ENCODE peak calls at places on chromosome 11, in four cellular contexts. D is GM13976, T is COR-L47, J is EL. G is an unnamed sample.

GRCh38 chr11:38481391-38481790 is 1883.4 kb upstream of the RAG2 start:
- DNase-seq in T (no peak), D (no peak), J (no peak), G (no peak)

GRCh38 chr11:104665631-104666030 is 232.6 kb downstream of the CASP12 start:
- DNase-seq in T (no peak), J (no peak), D (no peak), G (no peak)

GRCh38 chr11:2102883-2103213 is 36.3 kb downstream of the IGF2 start:
- DNase-seq in D (no peak), J (no peak), T (no peak), G (no peak)

GRCh38 chr11:36086366-36086765 is 142.5 kb downstream of the LDLRAD3 start:
- DNase-seq in D (no peak), J (no peak), T (no peak), G (no peak)

GRCh38 chr11:4495487-4495886 is 13.0 kb downstream of the OR52K1 start:
- DNase-seq in J (no peak), D (no peak), T (no peak), G (no peak)

GRCh38 chr11:79431535-79431934 is 9.3 kb downstream of the TENM4 start:
- DNase-seq in D (no peak), T (no peak), J (no peak), G (no peak)

GRCh38 chr11:66937334-66937733 is 20.8 kb downstream of the PC start:
- DNase-seq in J (no peak), D (no peak), T (no peak), G (no peak)

GRCh38 chr11:26483101-26483500 is 89.0 kb downstream of the MUC15 start:
- DNase-seq in J (no peak), T (no peak), D (no peak), G (no peak)

GRCh38 chr11:126006068-126006467 is 56.6 kb downstream of the CDON start:
- DNase-seq in T (no peak), D (no peak), J (no peak), G (no peak)

GRCh38 chr11:58067685-58068084 is 36.9 kb downstream of the OR6Q1 start:
- DNase-seq in D (no peak), T (no peak), J (no peak), G (no peak)

GRCh38 chr11:72037554-72038311 is 39.0 kb downstream of the IL18BP start:
- DNase-seq in J (no peak), D (peak; percentile 38), T (peak; percentile 53), G (no peak)

GRCh38 chr11:32374261-32374711 is 61.1 kb downstream of the WT1 start:
- DNase-seq in D (peak; percentile 74), T (peak; percentile 26), J (peak; percentile 49), G (no peak)

GRCh38 chr11:4697583-4697982 is at the start of gene OR51E2:
- DNase-seq in J (peak; percentile 39), T (peak; percentile 64), D (no peak), G (peak; percentile 62)

GRCh38 chr11:1498262-1498661 is 11.7 kb upstream of the MOB2 start:
- DNase-seq in D (no peak), T (no peak), J (no peak), G (no peak)

GRCh38 chr11:61679893-61680621 is at the start of gene DAGLA:
- DNase-seq in D (peak; percentile 95), J (peak; percentile 62), T (peak; percentile 69), G (peak; percentile 58)

GRCh38 chr11:17407575-17407974 is 19.1 kb upstream of the KCNJ11 start:
- DNase-seq in D (no peak), J (no peak), T (no peak), G (no peak)

GRCh38 chr11:62295504-62295903 is 3.4 kb downstream of the SCGB1D4 start:
- DNase-seq in T (no peak), D (no peak), J (peak; percentile 15), G (peak; percentile 5)

GRCh38 chr11:95912902-95913560 is 10.9 kb downstream of the MTMR2 start:
- DNase-seq in D (no peak), J (peak; percentile 60), T (no peak), G (no peak)

GRCh38 chr11:15930442-15931025 is 425.8 kb downstream of the SOX6 start:
- DNase-seq in J (no peak), D (no peak), T (no peak), G (no peak)

GRCh38 chr11:10125522-10126133 is 168.4 kb downstream of the SBF2 start:
- DNase-seq in J (no peak), D (no peak), T (no peak), G (no peak)

GRCh38 chr11:27977031-27977430 is 130.9 kb downstream of the KIF18A start:
- DNase-seq in D (no peak), T (no peak), J (peak; percentile 72), G (no peak)

GRCh38 chr11:1039481-1040427 is 3.2 kb upstream of the MUC6 start:
- DNase-seq in D (no peak), J (no peak), T (no peak), G (peak; percentile 60)

G was measured in MG63.